ENCODE peak calls at places on chromosomes 5 and 9, in ten cellular contexts. One of them, this sample, is unnamed.

GRCh38 chr5:1748271-1748670 is 51.4 kb downstream of the MRPL36 start:
- DNase-seq in fibroblast of the conjunctiva: no peak
- DNase-seq in T-helper 9 cell: no peak
- DNase-seq in lung: no peak
- DNase-seq in K562: no peak
- DNase-seq in A172: no peak
- DNase-seq in aorta: peak
- DNase-seq in amniotic stem cell: no peak
- DNase-seq in fibroblast of lung: no peak
- DNase-seq in mesendoderm: no peak
- DNase-seq in this sample: no peak

GRCh38 chr5:67520161-67520886 is 323.7 kb upstream of the CD180 start:
- DNase-seq in fibroblast of the conjunctiva: no peak
- DNase-seq in T-helper 9 cell: no peak
- DNase-seq in lung: no peak
- DNase-seq in K562: no peak
- DNase-seq in A172: no peak
- DNase-seq in aorta: no peak
- DNase-seq in amniotic stem cell: no peak
- DNase-seq in fibroblast of lung: no peak
- DNase-seq in mesendoderm: no peak
- DNase-seq in this sample: no peak

GRCh38 chr9:34363619-34364351 is 12.9 kb downstream of the MYORG start:
- DNase-seq in fibroblast of the conjunctiva: no peak
- DNase-seq in T-helper 9 cell: no peak
- DNase-seq in lung: no peak
- DNase-seq in K562: no peak
- DNase-seq in A172: no peak
- DNase-seq in aorta: no peak
- DNase-seq in amniotic stem cell: no peak
- DNase-seq in fibroblast of lung: no peak
- DNase-seq in mesendoderm: peak
- DNase-seq in this sample: no peak

GRCh38 chr9:114098660-114099522 is at the start of gene KIF12:
- DNase-seq in fibroblast of the conjunctiva: no peak
- DNase-seq in T-helper 9 cell: no peak
- DNase-seq in lung: peak
- DNase-seq in K562: peak
- DNase-seq in A172: no peak
- DNase-seq in aorta: no peak
- DNase-seq in amniotic stem cell: no peak
- DNase-seq in fibroblast of lung: no peak
- DNase-seq in mesendoderm: peak
- DNase-seq in this sample: no peak

GRCh38 chr9:14027114-14027812 is 286.7 kb downstream of the NFIB start:
- DNase-seq in fibroblast of the conjunctiva: no peak
- DNase-seq in T-helper 9 cell: no peak
- DNase-seq in lung: peak
- DNase-seq in K562: no peak
- DNase-seq in A172: no peak
- DNase-seq in aorta: peak
- DNase-seq in amniotic stem cell: no peak
- DNase-seq in fibroblast of lung: no peak
- DNase-seq in mesendoderm: peak
- DNase-seq in this sample: no peak

GRCh38 chr5:138653502-138653901 is 78.3 kb upstream of the HSPA9 start:
- DNase-seq in fibroblast of the conjunctiva: no peak
- DNase-seq in T-helper 9 cell: no peak
- DNase-seq in lung: no peak
- DNase-seq in K562: no peak
- DNase-seq in A172: peak
- DNase-seq in aorta: no peak
- DNase-seq in amniotic stem cell: no peak
- DNase-seq in fibroblast of lung: peak
- DNase-seq in mesendoderm: no peak
- DNase-seq in this sample: no peak

GRCh38 chr5:74919487-74919886 is 53.3 kb upstream of the FAM169A start:
- DNase-seq in fibroblast of the conjunctiva: peak
- DNase-seq in T-helper 9 cell: no peak
- DNase-seq in lung: no peak
- DNase-seq in K562: peak
- DNase-seq in A172: peak
- DNase-seq in aorta: no peak
- DNase-seq in amniotic stem cell: peak
- DNase-seq in fibroblast of lung: peak
- DNase-seq in mesendoderm: peak
- DNase-seq in this sample: peak

GRCh38 chr5:9977070-9977469 is 272.6 kb downstream of the ATPSCKMT start:
- DNase-seq in fibroblast of the conjunctiva: no peak
- DNase-seq in T-helper 9 cell: no peak
- DNase-seq in lung: peak
- DNase-seq in K562: no peak
- DNase-seq in A172: no peak
- DNase-seq in aorta: no peak
- DNase-seq in amniotic stem cell: no peak
- DNase-seq in fibroblast of lung: no peak
- DNase-seq in mesendoderm: no peak
- DNase-seq in this sample: no peak

GRCh38 chr9:131181091-131181681 is 55.8 kb downstream of the NUP214 start:
- DNase-seq in fibroblast of the conjunctiva: no peak
- DNase-seq in T-helper 9 cell: no peak
- DNase-seq in lung: no peak
- DNase-seq in K562: peak
- DNase-seq in A172: no peak
- DNase-seq in aorta: no peak
- DNase-seq in amniotic stem cell: no peak
- DNase-seq in fibroblast of lung: no peak
- DNase-seq in mesendoderm: peak
- DNase-seq in this sample: no peak

GRCh38 chr5:169416583-169417196 is 115.8 kb upstream of the SLIT3 start:
- DNase-seq in fibroblast of the conjunctiva: peak
- DNase-seq in T-helper 9 cell: no peak
- DNase-seq in lung: no peak
- DNase-seq in K562: no peak
- DNase-seq in A172: peak
- DNase-seq in aorta: peak
- DNase-seq in amniotic stem cell: peak
- DNase-seq in fibroblast of lung: peak
- DNase-seq in mesendoderm: no peak
- DNase-seq in this sample: peak

GRCh38 chr9:125541840-125542243 is 165.2 kb downstream of the MAPKAP1 start:
- DNase-seq in fibroblast of the conjunctiva: no peak
- DNase-seq in T-helper 9 cell: no peak
- DNase-seq in lung: no peak
- DNase-seq in K562: no peak
- DNase-seq in A172: peak
- DNase-seq in aorta: no peak
- DNase-seq in amniotic stem cell: no peak
- DNase-seq in fibroblast of lung: no peak
- DNase-seq in mesendoderm: no peak
- DNase-seq in this sample: no peak

GRCh38 chr5:10566556-10567068 is 2.7 kb downstream of the ANKRD33B start:
- DNase-seq in fibroblast of the conjunctiva: no peak
- DNase-seq in T-helper 9 cell: no peak
- DNase-seq in lung: no peak
- DNase-seq in K562: no peak
- DNase-seq in A172: no peak
- DNase-seq in aorta: no peak
- DNase-seq in amniotic stem cell: no peak
- DNase-seq in fibroblast of lung: no peak
- DNase-seq in mesendoderm: no peak
- DNase-seq in this sample: no peak

GRCh38 chr5:169350016-169350415 is 49.1 kb upstream of the SLIT3 start:
- DNase-seq in fibroblast of the conjunctiva: peak
- DNase-seq in T-helper 9 cell: no peak
- DNase-seq in lung: no peak
- DNase-seq in K562: no peak
- DNase-seq in A172: peak
- DNase-seq in aorta: no peak
- DNase-seq in amniotic stem cell: peak
- DNase-seq in fibroblast of lung: peak
- DNase-seq in mesendoderm: no peak
- DNase-seq in this sample: peak

GRCh38 chr5:72110401-72111013 is 3.2 kb downstream of the MAP1B start:
- DNase-seq in fibroblast of the conjunctiva: no peak
- DNase-seq in T-helper 9 cell: no peak
- DNase-seq in lung: no peak
- DNase-seq in K562: peak
- DNase-seq in A172: no peak
- DNase-seq in aorta: peak
- DNase-seq in amniotic stem cell: no peak
- DNase-seq in fibroblast of lung: no peak
- DNase-seq in mesendoderm: peak
- DNase-seq in this sample: no peak

GRCh38 chr5:95280692-95281091 is 4.2 kb downstream of the MCTP1 start:
- DNase-seq in fibroblast of the conjunctiva: no peak
- DNase-seq in T-helper 9 cell: no peak
- DNase-seq in lung: no peak
- DNase-seq in K562: no peak
- DNase-seq in A172: no peak
- DNase-seq in aorta: no peak
- DNase-seq in amniotic stem cell: no peak
- DNase-seq in fibroblast of lung: no peak
- DNase-seq in mesendoderm: no peak
- DNase-seq in this sample: no peak

GRCh38 chr5:34053133-34053532 is 10.1 kb upstream of the C1QTNF3 start:
- DNase-seq in fibroblast of the conjunctiva: peak
- DNase-seq in T-helper 9 cell: no peak
- DNase-seq in lung: no peak
- DNase-seq in K562: no peak
- DNase-seq in A172: peak
- DNase-seq in aorta: no peak
- DNase-seq in amniotic stem cell: peak
- DNase-seq in fibroblast of lung: peak
- DNase-seq in mesendoderm: no peak
- DNase-seq in this sample: peak

GRCh38 chr5:60989790-60990189 is 44.8 kb downstream of the NDUFAF2 start:
- DNase-seq in fibroblast of the conjunctiva: no peak
- DNase-seq in T-helper 9 cell: no peak
- DNase-seq in lung: no peak
- DNase-seq in K562: no peak
- DNase-seq in A172: no peak
- DNase-seq in aorta: no peak
- DNase-seq in amniotic stem cell: no peak
- DNase-seq in fibroblast of lung: no peak
- DNase-seq in mesendoderm: no peak
- DNase-seq in this sample: no peak

GRCh38 chr5:31122998-31123950 is 70.2 kb upstream of the CDH6 start:
- DNase-seq in fibroblast of the conjunctiva: no peak
- DNase-seq in T-helper 9 cell: no peak
- DNase-seq in lung: no peak
- DNase-seq in K562: no peak
- DNase-seq in A172: no peak
- DNase-seq in aorta: no peak
- DNase-seq in amniotic stem cell: peak
- DNase-seq in fibroblast of lung: no peak
- DNase-seq in mesendoderm: no peak
- DNase-seq in this sample: no peak

GRCh38 chr9:128607642-128608350 is 48.9 kb downstream of the DYNC2I2 start:
- DNase-seq in fibroblast of the conjunctiva: peak
- DNase-seq in T-helper 9 cell: no peak
- DNase-seq in lung: no peak
- DNase-seq in K562: no peak
- DNase-seq in A172: peak
- DNase-seq in aorta: peak
- DNase-seq in amniotic stem cell: no peak
- DNase-seq in fibroblast of lung: peak
- DNase-seq in mesendoderm: no peak
- DNase-seq in this sample: no peak

GRCh38 chr9:89602978-89603628 is 1.7 kb upstream of the GADD45G start:
- DNase-seq in fibroblast of the conjunctiva: peak
- DNase-seq in T-helper 9 cell: peak
- DNase-seq in lung: peak
- DNase-seq in K562: peak
- DNase-seq in A172: peak
- DNase-seq in aorta: peak
- DNase-seq in amniotic stem cell: peak
- DNase-seq in fibroblast of lung: peak
- DNase-seq in mesendoderm: peak
- DNase-seq in this sample: peak

GRCh38 chr5:157778121-157778805 is 34.8 kb downstream of the LSM11 start:
- DNase-seq in fibroblast of the conjunctiva: no peak
- DNase-seq in T-helper 9 cell: no peak
- DNase-seq in lung: no peak
- DNase-seq in K562: peak
- DNase-seq in A172: peak
- DNase-seq in aorta: no peak
- DNase-seq in amniotic stem cell: no peak
- DNase-seq in fibroblast of lung: peak
- DNase-seq in mesendoderm: no peak
- DNase-seq in this sample: peak

GRCh38 chr5:77076961-77077820 is 9.9 kb downstream of the ZBED3 start:
- DNase-seq in fibroblast of the conjunctiva: peak
- DNase-seq in T-helper 9 cell: peak
- DNase-seq in lung: peak
- DNase-seq in K562: peak
- DNase-seq in A172: no peak
- DNase-seq in aorta: peak
- DNase-seq in amniotic stem cell: no peak
- DNase-seq in fibroblast of lung: peak
- DNase-seq in mesendoderm: peak
- DNase-seq in this sample: peak

GRCh38 chr5:39178856-39179255 is 40.5 kb downstream of the FYB1 start:
- DNase-seq in fibroblast of the conjunctiva: no peak
- DNase-seq in T-helper 9 cell: no peak
- DNase-seq in lung: no peak
- DNase-seq in K562: no peak
- DNase-seq in A172: no peak
- DNase-seq in aorta: no peak
- DNase-seq in amniotic stem cell: no peak
- DNase-seq in fibroblast of lung: no peak
- DNase-seq in mesendoderm: no peak
- DNase-seq in this sample: no peak

GRCh38 chr5:43854697-43855292 is 251.8 kb downstream of the NNT start:
- DNase-seq in fibroblast of the conjunctiva: no peak
- DNase-seq in T-helper 9 cell: no peak
- DNase-seq in lung: no peak
- DNase-seq in K562: no peak
- DNase-seq in A172: no peak
- DNase-seq in aorta: no peak
- DNase-seq in amniotic stem cell: no peak
- DNase-seq in fibroblast of lung: peak
- DNase-seq in mesendoderm: peak
- DNase-seq in this sample: no peak

GRCh38 chr5:177312649-177313181 is 1.0 kb upstream of the MXD3 start:
- DNase-seq in fibroblast of the conjunctiva: no peak
- DNase-seq in T-helper 9 cell: no peak
- DNase-seq in lung: no peak
- DNase-seq in K562: peak
- DNase-seq in A172: peak
- DNase-seq in aorta: peak
- DNase-seq in amniotic stem cell: no peak
- DNase-seq in fibroblast of lung: peak
- DNase-seq in mesendoderm: peak
- DNase-seq in this sample: no peak

GRCh38 chr5:62948294-62948693 is 369.7 kb downstream of the LRRC70 start:
- DNase-seq in fibroblast of the conjunctiva: no peak
- DNase-seq in T-helper 9 cell: no peak
- DNase-seq in lung: no peak
- DNase-seq in K562: no peak
- DNase-seq in A172: no peak
- DNase-seq in aorta: no peak
- DNase-seq in amniotic stem cell: no peak
- DNase-seq in fibroblast of lung: no peak
- DNase-seq in mesendoderm: no peak
- DNase-seq in this sample: no peak

GRCh38 chr5:119393746-119394145 is 37.9 kb downstream of the TNFAIP8 start:
- DNase-seq in fibroblast of the conjunctiva: no peak
- DNase-seq in T-helper 9 cell: no peak
- DNase-seq in lung: no peak
- DNase-seq in K562: no peak
- DNase-seq in A172: no peak
- DNase-seq in aorta: no peak
- DNase-seq in amniotic stem cell: no peak
- DNase-seq in fibroblast of lung: peak
- DNase-seq in mesendoderm: no peak
- DNase-seq in this sample: no peak

GRCh38 chr9:114218264-114219120 is 63.2 kb downstream of the COL27A1 start:
- DNase-seq in fibroblast of the conjunctiva: no peak
- DNase-seq in T-helper 9 cell: no peak
- DNase-seq in lung: no peak
- DNase-seq in K562: no peak
- DNase-seq in A172: no peak
- DNase-seq in aorta: no peak
- DNase-seq in amniotic stem cell: peak
- DNase-seq in fibroblast of lung: no peak
- DNase-seq in mesendoderm: no peak
- DNase-seq in this sample: no peak

This sample was measured in GM04504.